ENCODE peak calls at places on chromosome 20, in eight cellular contexts. H is neural crest cell, N is foreskin keratinocyte, I is MM.1S, M is psoas muscle, X is HFF-Myc, G is AG04450, B is adrenal gland. V is an unnamed sample.

GRCh38 chr20:1094706-1095220 is 23.6 kb upstream of the PSMF1 start:
- DNase-seq in H (no peak), N (no peak), I (no peak), M (no peak), X (no peak), G (no peak), B (no peak), V (no peak)

GRCh38 chr20:60116128-60116909 is 158.1 kb downstream of the CDH26 start:
- DNase-seq in H (no peak), N (no peak), I (peak), M (no peak), X (no peak), G (no peak), B (no peak), V (no peak)

GRCh38 chr20:5297280-5298004 is 19.3 kb downstream of the PROKR2 start:
- DNase-seq in H (no peak), N (no peak), I (no peak), M (no peak), X (peak), G (no peak), B (no peak), V (no peak)

GRCh38 chr20:44465001-44465560 is 10.6 kb upstream of the TTPAL start:
- DNase-seq in H (no peak), N (no peak), I (no peak), M (no peak), X (no peak), G (no peak), B (no peak), V (no peak)

GRCh38 chr20:16639027-16639941 is 66.0 kb upstream of the KIF16B start:
- DNase-seq in H (no peak), N (no peak), I (no peak), M (no peak), X (no peak), G (no peak), B (no peak), V (no peak)

GRCh38 chr20:10553326-10553984 is 118.3 kb downstream of the SLX4IP start:
- DNase-seq in H (peak), N (peak), I (peak), M (peak), X (peak), G (peak), B (peak), V (peak)

GRCh38 chr20:47205577-47206123 is 150.8 kb downstream of the ZMYND8 start:
- DNase-seq in H (peak), N (peak), I (peak), M (peak), X (peak), G (peak), B (peak), V (peak)

GRCh38 chr20:52242237-52243230 is 51.0 kb upstream of the ZFP64 start:
- DNase-seq in H (no peak), N (peak), I (peak), M (no peak), X (no peak), G (no peak), B (no peak), V (peak)

GRCh38 chr20:675453-676314 is at the start of gene SCRT2:
- DNase-seq in H (peak), N (peak), I (peak), M (peak), X (no peak), G (peak), B (peak), V (peak)

GRCh38 chr20:46939031-46939430 is 44.4 kb downstream of the EYA2 start:
- DNase-seq in H (no peak), N (peak), I (no peak), M (no peak), X (no peak), G (no peak), B (no peak), V (peak)

GRCh38 chr20:45098096-45098773 is 2.7 kb downstream of the KCNS1 start:
- DNase-seq in H (peak), N (peak), I (no peak), M (no peak), X (no peak), G (no peak), B (no peak), V (peak)

GRCh38 chr20:3545401-3545925 is 74.6 kb downstream of the ATRN start:
- DNase-seq in H (no peak), N (peak), I (no peak), M (no peak), X (no peak), G (no peak), B (no peak), V (peak)

GRCh38 chr20:10906830-10907229 is 233.0 kb upstream of the JAG1 start:
- DNase-seq in H (no peak), N (no peak), I (no peak), M (no peak), X (no peak), G (no peak), B (no peak), V (no peak)

GRCh38 chr20:6126846-6127245 is 4.0 kb upstream of the FERMT1 start:
- DNase-seq in H (no peak), N (peak), I (no peak), M (no peak), X (no peak), G (no peak), B (no peak), V (no peak)

GRCh38 chr20:17634666-17635319 is 47.2 kb downstream of the RRBP1 start:
- DNase-seq in H (no peak), N (no peak), I (no peak), M (no peak), X (no peak), G (no peak), B (peak), V (no peak)

DNA sequence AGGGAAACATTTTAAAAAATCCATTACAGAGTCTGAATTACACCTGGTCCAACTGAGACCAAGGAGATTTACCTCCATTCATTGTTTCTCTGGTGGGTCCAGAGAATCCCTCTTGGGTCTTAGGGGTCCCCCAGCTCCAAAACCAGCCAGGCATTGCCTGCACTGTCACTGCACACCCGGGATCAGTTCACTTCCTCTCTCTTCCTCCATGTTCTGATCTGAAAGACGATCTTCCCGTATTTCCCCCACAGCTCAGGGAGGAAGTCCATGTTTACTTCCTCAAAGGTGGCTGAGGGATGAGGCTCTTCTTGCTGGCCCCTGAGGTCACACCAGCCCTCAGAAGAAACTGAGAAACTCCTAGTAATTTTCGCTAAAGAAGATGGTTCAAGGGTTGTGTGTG is 159.7 kb downstream of the BMP7 start:
- DNase-seq in H (no peak), N (no peak), I (no peak), M (no peak), X (no peak), G (no peak), B (no peak), V (no peak)
- TF ChIP-seq CTCF in H (no peak), N (no peak), I (no peak), M (no peak), X (no peak), G (no peak), B (no peak), V (no peak)

GRCh38 chr20:38894091-38894847 is 31.9 kb upstream of the FAM83D start:
- DNase-seq in H (no peak), N (no peak), I (no peak), M (no peak), X (peak), G (no peak), B (no peak), V (no peak)
- TF ChIP-seq CTCF in H (peak), N (no peak), I (no peak), M (no peak), X (no peak), G (no peak), B (no peak), V (peak)

GRCh38 chr20:61964675-61965605 is 100.7 kb downstream of the TAF4 start:
- DNase-seq in H (no peak), N (no peak), I (no peak), M (no peak), X (no peak), G (no peak), B (peak), V (peak)

GRCh38 chr20:61966492-61967244 is 99.0 kb downstream of the TAF4 start:
- DNase-seq in H (no peak), N (no peak), I (no peak), M (no peak), X (no peak), G (no peak), B (peak), V (no peak)

GRCh38 chr20:61967300-61967699 is 98.4 kb downstream of the TAF4 start:
- DNase-seq in H (no peak), N (no peak), I (no peak), M (no peak), X (no peak), G (no peak), B (peak), V (no peak)

GRCh38 chr20:61963885-61964674 is 101.6 kb downstream of the TAF4 start:
- DNase-seq in H (no peak), N (no peak), I (no peak), M (no peak), X (no peak), G (no peak), B (peak), V (no peak)

GRCh38 chr20:61965606-61966491 is 99.8 kb downstream of the TAF4 start:
- DNase-seq in H (no peak), N (no peak), I (no peak), M (no peak), X (no peak), G (no peak), B (peak), V (no peak)
- TF ChIP-seq CTCF in H (no peak), N (no peak), I (no peak), M (no peak), X (peak), G (no peak), B (no peak), V (no peak)

GRCh38 chr20:36159833-36160232 is 5.3 kb downstream of the EPB41L1 start:
- DNase-seq in H (no peak), N (no peak), I (no peak), M (no peak), X (no peak), G (no peak), B (no peak), V (no peak)

GRCh38 chr20:36167826-36168634 is 13.5 kb downstream of the EPB41L1 start:
- DNase-seq in H (no peak), N (no peak), I (no peak), M (no peak), X (peak), G (no peak), B (no peak), V (peak)

GRCh38 chr20:36158160-36158741 is 3.7 kb downstream of the EPB41L1 start:
- DNase-seq in H (no peak), N (no peak), I (no peak), M (no peak), X (no peak), G (no peak), B (no peak), V (no peak)

GRCh38 chr20:36157610-36158009 is 3.1 kb downstream of the EPB41L1 start:
- DNase-seq in H (no peak), N (no peak), I (no peak), M (peak), X (no peak), G (no peak), B (no peak), V (no peak)

GRCh38 chr20:36162272-36162966 is 7.9 kb downstream of the EPB41L1 start:
- DNase-seq in H (no peak), N (no peak), I (no peak), M (no peak), X (no peak), G (no peak), B (peak), V (no peak)
- TF ChIP-seq CTCF in H (no peak), N (no peak), I (no peak), M (no peak), X (no peak), G (no peak), B (no peak), V (no peak)

DNA sequence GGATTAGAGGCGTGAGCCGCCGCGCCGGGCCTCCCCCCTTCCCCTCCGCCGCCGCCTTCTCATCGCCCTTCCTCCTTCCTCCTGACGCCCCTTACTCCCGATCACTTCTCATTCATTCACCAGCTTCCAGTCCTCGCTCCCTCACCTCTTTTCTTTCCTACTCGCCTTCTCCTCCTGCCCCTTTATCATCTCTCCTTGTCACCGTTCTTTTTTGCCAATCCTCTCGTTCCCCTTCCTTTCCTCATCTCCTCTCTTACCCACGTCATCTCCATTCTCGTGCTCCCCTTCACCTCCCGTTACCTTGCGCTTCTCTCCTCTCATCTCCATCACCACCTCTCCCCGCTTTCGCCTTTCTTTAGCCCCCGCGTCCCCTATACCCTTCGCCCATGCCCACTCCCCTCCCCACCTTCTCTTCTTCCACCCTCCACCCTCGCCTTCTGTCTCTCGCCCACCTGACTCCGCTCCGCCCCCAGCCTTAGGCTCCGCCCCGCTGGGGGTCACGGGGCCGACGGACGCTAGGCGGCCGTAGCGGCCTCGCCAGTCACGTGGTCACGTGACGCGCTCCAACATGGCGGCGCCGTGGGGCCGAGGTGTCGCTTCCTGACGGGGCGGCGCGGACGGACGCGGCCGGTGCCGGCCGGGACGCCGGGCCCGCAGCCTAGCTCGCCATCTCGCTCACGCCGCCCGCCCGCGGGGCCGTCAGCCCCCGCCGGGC is at the start of gene ARFGEF2:
- DNase-seq in H (peak), N (peak), I (peak), M (peak), X (peak), G (peak), B (peak), V (peak)
- TF ChIP-seq CTCF in H (peak), N (peak), I (no peak), M (no peak), X (no peak), G (no peak), B (peak), V (no peak)

V was measured in RWPE1.